ENCODE peak calls at places on chromosomes 4 and X, in eight cellular contexts. D is fibroblast of lung, N is body of pancreas, O is mesendoderm, E is H1, X is SK-N-SH, I is HCT116, M is ascending aorta. T is an unnamed sample. For H3K4me1, the result is how much of the 10 kb centered on the place peaks cover.

GRCh38 chr4:94806376-94806775 is 48.6 kb downstream of the BMPR1B start:
- DNase-seq in N (no peak), E (no peak), X (no peak), I (no peak), M (no peak), O (no peak), D (no peak), T (peak)

GRCh38 chr4:158162637-158163036 is 10.2 kb downstream of the GASK1B start:
- DNase-seq in E (no peak), D (peak), O (no peak), I (no peak), X (no peak), M (no peak), N (no peak), T (no peak)

GRCh38 chr4:82469776-82470345 is 39.5 kb downstream of the ENOPH1 start:
- DNase-seq in M (no peak), O (peak), X (no peak), E (no peak), N (no peak), D (peak), I (no peak), T (peak)

GRCh38 chr4:134540588-134540987 is 339.0 kb upstream of the PABPC4L start:
- DNase-seq in X (no peak), N (no peak), D (no peak), I (no peak), M (no peak), O (no peak), E (no peak), T (peak)

GRCh38 chrX:115322375-115322774 is 32.9 kb downstream of the LUZP4 start:
- DNase-seq in I (no peak), X (no peak), O (no peak), E (no peak), D (no peak), M (no peak), N (no peak), T (no peak)

GRCh38 chrX:71543316-71543715 is 10.4 kb downstream of the OGT start:
- DNase-seq in X (no peak), O (no peak), N (no peak), M (no peak), E (no peak), D (peak), I (no peak), T (peak)

GRCh38 chr4:10085828-10086505 is 30.6 kb downstream of the WDR1 start:
- DNase-seq in X (peak), N (no peak), O (no peak), I (no peak), E (no peak), M (no peak), D (no peak), T (no peak)

GRCh38 chrX:18938710-18939109 is 45.2 kb downstream of the PHKA2 start:
- DNase-seq in X (no peak), O (no peak), I (no peak), N (no peak), D (peak), E (no peak), M (no peak), T (peak)

GRCh38 chrX:19760345-19760744 is 127.1 kb downstream of the SH3KBP1 start:
- DNase-seq in E (no peak), I (no peak), M (no peak), X (peak), O (no peak), N (no peak), D (peak), T (no peak)

DNA sequence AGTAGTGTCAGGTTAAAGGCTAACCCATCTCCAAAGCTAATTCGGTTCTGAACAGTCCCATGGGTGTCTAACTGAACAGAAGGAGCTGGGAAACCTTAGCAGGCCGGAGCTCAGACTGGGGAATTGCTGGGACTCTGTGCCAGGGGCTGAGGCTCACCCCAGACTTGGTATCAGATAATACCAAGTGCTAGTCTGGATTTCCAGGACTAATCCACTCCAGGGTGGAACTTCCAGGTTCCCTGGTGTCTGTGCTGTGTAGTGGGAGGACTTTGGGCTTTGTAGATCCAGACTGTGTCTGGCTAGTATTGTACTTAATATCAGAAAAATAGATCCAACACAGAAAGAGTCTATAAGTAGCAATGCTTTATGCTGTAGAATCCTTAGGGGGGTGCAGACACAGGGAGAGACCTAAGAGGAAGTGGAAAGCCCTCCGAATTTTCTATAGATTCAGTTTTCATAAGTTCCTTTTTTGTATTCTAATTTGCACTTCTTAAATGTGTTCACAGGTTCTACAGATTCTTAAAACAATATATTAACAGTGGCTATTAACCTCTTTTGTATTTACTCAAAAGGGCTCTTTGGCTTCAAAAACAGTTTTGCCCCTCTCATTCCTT is 4.1 kb downstream of the ZNF827 start:
- DNase-seq in M (no peak), X (peak), E (no peak), I (no peak), O (no peak), D (no peak), N (no peak), T (no peak)
- H3K4me1 ChIP-seq in M (under half), X (half or more), E (under half), I (under half), O (under half), D (under half), N (under half), T (under half)

GRCh38 chr4:153497091-153497531 is 31.0 kb downstream of the TMEM131L start:
- DNase-seq in I (no peak), O (peak), E (no peak), X (no peak), M (no peak), D (peak), N (no peak), T (no peak)
- H3K4me1 ChIP-seq in I (under half), O (under half), E (under half), X (under half), M (under half), D (under half), N (under half), T (under half)

GRCh38 chr4:87002682-87003043 is 67.9 kb downstream of the AFF1 start:
- DNase-seq in M (no peak), D (no peak), O (peak), X (no peak), I (no peak), N (no peak), E (no peak), T (no peak)
- H3K4me1 ChIP-seq in M (under half), D (under half), O (under half), X (under half), I (under half), N (under half), E (under half), T (under half)

GRCh38 chr4:87046111-87046510 is 111.3 kb downstream of the AFF1 start:
- DNase-seq in O (no peak), I (no peak), E (no peak), N (no peak), M (no peak), X (no peak), D (peak), T (peak)

GRCh38 chr4:87047281-87047798 is 112.5 kb downstream of the AFF1 start:
- DNase-seq in M (no peak), I (no peak), O (peak), E (no peak), D (no peak), X (no peak), N (no peak), T (no peak)

GRCh38 chr4:87042986-87043820 is 108.4 kb downstream of the AFF1 start:
- DNase-seq in O (peak), D (no peak), M (no peak), X (no peak), E (no peak), N (no peak), I (no peak), T (no peak)

GRCh38 chr4:87044511-87045369 is 109.9 kb downstream of the AFF1 start:
- DNase-seq in I (no peak), E (no peak), N (no peak), D (no peak), X (peak), O (peak), M (no peak), T (no peak)

DNA sequence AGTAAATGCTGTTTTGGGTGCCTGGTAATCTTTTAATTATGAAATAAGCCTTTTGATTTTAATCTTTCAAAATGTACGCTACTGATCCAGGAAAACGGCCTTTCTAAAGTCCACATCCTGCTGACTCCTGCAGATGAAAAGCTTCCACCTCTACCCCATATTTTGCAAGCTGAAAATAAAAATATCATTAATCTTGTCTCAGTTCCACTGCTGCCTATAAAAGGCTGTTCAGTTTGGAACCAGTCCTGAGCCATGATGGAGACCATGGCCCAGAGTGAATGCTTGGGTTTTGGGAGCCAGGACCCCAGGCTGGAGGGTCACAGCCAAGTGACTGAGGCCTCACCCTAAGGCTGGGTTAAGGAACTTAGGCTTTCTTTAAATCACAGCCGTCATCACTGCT is 110.8 kb downstream of the AFF1 start:
- DNase-seq in E (no peak), I (no peak), N (no peak), M (no peak), O (no peak), D (no peak), X (no peak), T (no peak)
- H3K4me1 ChIP-seq in E (under half), I (under half), N (half or more), M (under half), O (under half), D (under half), X (under half), T (under half)

GRCh38 chrX:8358302-8358701 is 106.3 kb upstream of the VCX3B start:
- DNase-seq in I (no peak), M (no peak), N (no peak), D (no peak), O (no peak), E (no peak), X (no peak), T (no peak)
- H3K4me1 ChIP-seq in I (under half), M (under half), N (under half), D (under half), O (under half), E (under half), X (under half), T (under half)

DNA sequence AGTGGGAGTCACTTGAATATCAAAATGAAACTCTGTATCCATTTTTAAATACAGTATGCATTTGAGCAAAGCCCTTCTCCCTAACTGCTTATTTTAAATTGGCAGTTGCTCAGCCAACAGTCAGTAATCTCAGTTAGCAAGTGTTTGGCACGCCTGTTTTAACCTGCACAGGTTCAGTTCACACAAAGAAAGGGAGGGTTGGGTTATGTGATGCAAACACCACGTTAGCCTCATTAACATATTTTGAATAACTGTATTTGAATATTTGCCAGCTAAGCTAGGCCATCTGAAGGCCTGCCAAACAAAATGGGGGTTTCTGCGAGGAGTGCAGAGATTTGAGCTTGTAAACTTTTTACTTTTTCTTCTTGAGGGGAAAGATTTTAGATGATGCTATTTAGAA is 19.8 kb downstream of the GAB1 start:
- DNase-seq in X (no peak), I (no peak), M (no peak), O (no peak), D (no peak), E (no peak), N (no peak), T (no peak)
- H3K4me1 ChIP-seq in X (under half), I (under half), M (half or more), O (under half), D (under half), E (under half), N (half or more), T (under half)

GRCh38 chr4:114264452-114264851 is 285.0 kb upstream of the ARSJ start:
- DNase-seq in E (no peak), O (no peak), M (no peak), I (no peak), D (no peak), X (no peak), N (no peak), T (no peak)

GRCh38 chr4:114263233-114263632 is 283.8 kb upstream of the ARSJ start:
- DNase-seq in N (no peak), O (no peak), D (peak), M (no peak), I (no peak), X (no peak), E (no peak), T (peak)

GRCh38 chr4:114264877-114265291 is 285.4 kb upstream of the ARSJ start:
- DNase-seq in N (no peak), O (no peak), M (no peak), I (peak), D (peak), X (no peak), E (no peak), T (no peak)

GRCh38 chr4:114267976-114268375 is 288.5 kb upstream of the ARSJ start:
- DNase-seq in O (no peak), I (no peak), M (no peak), E (no peak), N (no peak), D (no peak), X (no peak), T (peak)

GRCh38 chr4:114265342-114265741 is 285.9 kb upstream of the ARSJ start:
- DNase-seq in M (no peak), E (no peak), X (no peak), N (no peak), I (no peak), D (no peak), O (no peak), T (no peak)
- H3K4me1 ChIP-seq in M (under half), E (under half), X (under half), N (under half), I (under half), D (under half), O (under half), T (under half)

GRCh38 chr4:147816382-147817254 is 84.7 kb downstream of the ARHGAP10 start:
- DNase-seq in D (no peak), N (no peak), O (no peak), X (no peak), I (no peak), M (no peak), E (no peak), T (no peak)
- H3K4me1 ChIP-seq in D (under half), N (under half), O (under half), X (under half), I (under half), M (half or more), E (under half), T (under half)

GRCh38 chr4:1572521-1572920 is 111.6 kb downstream of the FAM53A start:
- DNase-seq in M (no peak), X (no peak), I (no peak), N (no peak), D (no peak), O (peak), E (no peak), T (no peak)
- H3K4me1 ChIP-seq in M (under half), X (under half), I (under half), N (under half), D (under half), O (under half), E (under half), T (under half)